ENCODE peak calls at places on chromosomes 4 and X, in six cellular contexts. D, C, H, X, Y and V are unnamed samples. For H4K20me1, the result is how much of the 10 kb centered on the place peaks cover.

GRCh38 chr4:29578329-29578728 is 1141.8 kb upstream of the PCDH7 start:
- DNase-seq in C (no peak), D (no peak), H (no peak), Y (no peak), X (no peak), V (no peak)

GRCh38 chr4:4865705-4866123 is 6.2 kb downstream of the MSX1 start:
- DNase-seq in Y (no peak), C (no peak), D (no peak), H (no peak), X (no peak), V (no peak)

GRCh38 chr4:20433101-20433705 is 181.5 kb downstream of the SLIT2 start:
- DNase-seq in Y (no peak), D (no peak), C (no peak), H (no peak), X (no peak), V (no peak)

GRCh38 chr4:87901426-87901825 is 68.7 kb downstream of the MEPE start:
- DNase-seq in C (no peak), H (no peak), X (no peak), D (no peak), Y (no peak), V (no peak)

GRCh38 chrX:132364313-132364712 is 124.5 kb downstream of the MBNL3 start:
- DNase-seq in D (no peak), C (no peak), Y (no peak), X (no peak), H (no peak), V (no peak)

GRCh38 chr4:186829740-186830449 is 106.2 kb upstream of the FAT1 start:
- DNase-seq in X (peak), H (no peak), C (no peak), D (peak), Y (no peak), V (peak)

GRCh38 chrX:74613350-74614192 is 853 bp downstream of the RLIM start:
- DNase-seq in C (peak), H (no peak), X (peak), D (peak), Y (no peak), V (no peak)

GRCh38 chrX:14420876-14421275 is 108.5 kb upstream of the GLRA2 start:
- DNase-seq in Y (no peak), C (no peak), H (no peak), D (no peak), X (no peak), V (no peak)

GRCh38 chr4:114257516-114257915 is 278.1 kb upstream of the ARSJ start:
- DNase-seq in C (no peak), X (no peak), Y (no peak), H (no peak), D (peak), V (no peak)

GRCh38 chr4:118351851-118352827 is 664 bp downstream of the PRSS12 start:
- DNase-seq in C (no peak), H (peak), X (no peak), Y (no peak), D (no peak), V (no peak)

DNA sequence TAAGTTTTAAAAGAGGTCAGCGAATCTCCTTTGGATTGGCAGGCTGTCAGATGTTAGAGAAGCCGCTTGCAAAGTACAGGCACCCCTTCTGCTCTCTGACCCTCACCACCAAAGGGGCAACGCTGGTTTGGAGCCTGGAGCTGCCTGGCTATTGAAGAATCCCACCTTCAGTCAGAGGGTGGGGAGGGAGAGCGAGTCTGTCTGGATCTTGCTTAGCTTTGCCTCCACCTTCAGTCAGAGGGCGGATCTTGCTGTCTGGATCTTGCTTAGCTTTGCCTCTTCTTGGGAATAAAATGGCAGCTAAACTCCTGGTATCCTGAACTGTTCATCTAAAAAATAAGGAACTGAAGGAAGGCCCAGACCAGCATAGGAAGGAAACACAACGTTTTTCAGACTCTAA is 7.3 kb downstream of the CCDC110 start:
- DNase-seq in D (no peak), H (peak), C (no peak), Y (no peak), X (no peak), V (no peak)
- TF ChIP-seq CTCF in D (no peak), H (peak), C (no peak), Y (no peak), X (no peak), V (no peak)

GRCh38 chr4:77815651-77816050 is 3.5 kb downstream of the CNOT6L start:
- DNase-seq in H (no peak), Y (no peak), D (no peak), C (peak), X (no peak), V (no peak)
- H4K20me1 ChIP-seq in H (under half), Y (under half), D (under half), C (under half), X (under half), V (under half)

GRCh38 chr4:162959056-162959455 is 207.6 kb downstream of the NAF1 start:
- DNase-seq in H (peak), C (no peak), Y (no peak), X (no peak), D (peak), V (peak)
- TF ChIP-seq CTCF in H (peak), C (no peak), Y (no peak), X (no peak), D (no peak), V (no peak)

GRCh38 chr4:42149004-42149403 is 3.5 kb downstream of the BEND4 start:
- DNase-seq in Y (no peak), X (no peak), H (no peak), C (peak), D (no peak), V (no peak)
- H4K20me1 ChIP-seq in Y (under half), X (under half), H (under half), C (under half), D (under half), V (under half)

DNA sequence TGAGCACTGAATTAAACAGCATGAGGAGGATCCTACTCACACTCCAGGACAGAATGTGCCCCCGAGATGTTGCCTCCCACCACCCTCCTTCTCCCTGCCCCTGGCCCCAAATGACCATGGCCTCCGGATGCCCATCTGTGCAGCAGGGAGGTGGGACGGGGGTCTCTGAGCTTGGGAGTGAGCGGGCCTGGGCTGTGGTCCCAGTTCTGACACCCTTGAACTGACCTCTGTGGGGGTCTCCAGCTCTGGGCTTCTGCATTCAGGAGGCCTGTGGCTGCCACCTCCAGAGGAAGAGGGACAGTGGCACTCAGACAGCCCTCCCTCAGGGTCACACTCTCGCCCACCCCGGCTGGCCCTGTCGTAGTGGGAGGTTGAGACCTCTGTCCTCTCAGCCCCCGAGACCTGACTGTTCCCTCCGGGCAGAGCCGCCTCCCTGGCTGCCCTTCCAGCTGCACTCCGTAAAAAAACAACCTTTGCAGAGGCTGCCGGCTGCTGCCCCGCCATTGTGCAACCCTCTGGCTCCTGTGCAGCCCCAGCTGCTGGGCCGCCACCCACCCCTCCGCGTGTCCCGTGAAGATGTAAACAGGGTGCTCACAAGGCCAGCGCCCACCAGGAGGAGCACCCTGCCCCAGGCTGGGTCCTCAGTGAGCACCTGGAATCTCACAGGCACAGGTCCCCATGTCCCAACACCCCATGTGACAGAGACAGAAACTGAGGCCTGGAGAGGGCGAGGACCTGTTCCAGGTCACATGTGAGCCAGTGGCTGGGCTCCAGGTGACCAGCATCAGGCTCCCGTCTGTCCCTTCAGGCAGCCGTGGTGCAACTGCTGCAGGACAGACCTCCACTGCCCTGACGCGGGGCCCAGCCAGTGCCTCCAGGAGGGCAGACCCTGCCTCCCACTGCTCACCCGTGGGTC is 39.6 kb downstream of the HTRA3 start:
- DNase-seq in Y (no peak), X (no peak), H (no peak), C (no peak), D (no peak), V (no peak)
- TF ChIP-seq CTCF in Y (no peak), X (peak), H (peak), C (no peak), D (no peak), V (no peak)

GRCh38 chr4:145487626-145488025 is 6.0 kb downstream of the SMAD1 start:
- DNase-seq in X (no peak), D (no peak), C (peak), H (no peak), Y (no peak), V (no peak)

GRCh38 chr4:145484240-145484846 is 2.7 kb downstream of the SMAD1 start:
- DNase-seq in H (no peak), D (no peak), X (no peak), Y (no peak), C (no peak), V (no peak)

GRCh38 chr4:145488310-145488709 is 6.7 kb downstream of the SMAD1 start:
- DNase-seq in Y (no peak), X (no peak), D (no peak), C (no peak), H (no peak), V (no peak)

GRCh38 chr4:145485120-145485519 is 3.5 kb downstream of the SMAD1 start:
- DNase-seq in X (no peak), C (no peak), Y (no peak), D (no peak), H (no peak), V (no peak)

GRCh38 chr4:145486603-145487002 is 5.0 kb downstream of the SMAD1 start:
- DNase-seq in Y (no peak), D (no peak), H (no peak), X (no peak), C (no peak), V (no peak)
- H4K20me1 ChIP-seq in Y (under half), D (under half), H (under half), X (under half), C (under half), V (under half)

GRCh38 chr4:40976343-40976742 is 226.6 kb downstream of the NSUN7 start:
- DNase-seq in C (peak), X (peak), D (peak), Y (no peak), H (no peak), V (peak)
- TF ChIP-seq CTCF in C (peak), X (peak), D (peak), Y (peak), H (peak), V (peak)